ENCODE peak calls at places on chromosome 16, in ten cellular contexts. V is stomach, K is DND-41, R is prostate gland, I is fibroblast of lung, H is heart right ventricle, L is OCI-LY7, X is PC-3, O is lower lobe of right lung, N is mesendoderm. U is an unnamed sample. For H3K36me3, the result is how much of the 10 kb centered on the place peaks cover.

GRCh38 chr16:66740533-66740932 is 10.9 kb downstream of the DYNC1LI2 start:
- DNase-seq in V (peak), O (no peak), N (no peak), H (no peak), X (peak), K (no peak), L (no peak), R (no peak), I (peak), U (no peak)

GRCh38 chr16:70480127-70481105 is 26.0 kb downstream of the FCSK start:
- DNase-seq in V (no peak), X (no peak), O (no peak), H (no peak), I (no peak), N (no peak), R (no peak), L (no peak), K (no peak), U (no peak)

GRCh38 chr16:85103096-85104079 is 8.9 kb downstream of the CIBAR2 start:
- DNase-seq in V (no peak), X (no peak), L (peak), K (no peak), I (no peak), H (no peak), R (no peak), O (no peak), N (no peak), U (no peak)

GRCh38 chr16:85959686-85960085 is 60.7 kb downstream of the IRF8 start:
- DNase-seq in N (no peak), H (no peak), I (no peak), X (no peak), R (no peak), L (no peak), V (no peak), K (no peak), O (no peak), U (no peak)

GRCh38 chr16:31390504-31391043 is 2.6 kb upstream of the ITGAD start:
- DNase-seq in O (no peak), I (no peak), R (no peak), N (no peak), V (no peak), X (no peak), H (no peak), L (no peak), K (no peak), U (no peak)

GRCh38 chr16:89918453-89919347 is at the start of gene MC1R:
- DNase-seq in L (peak), R (no peak), K (no peak), H (no peak), V (no peak), O (no peak), N (peak), I (peak), X (no peak), U (no peak)

GRCh38 chr16:49469323-49469670 is 95.7 kb downstream of the C16orf78 start:
- DNase-seq in R (no peak), O (no peak), V (no peak), X (no peak), L (no peak), K (no peak), H (no peak), N (no peak), I (no peak), U (no peak)

GRCh38 chr16:88960516-88960915 is 16.5 kb downstream of the CBFA2T3 start:
- DNase-seq in O (no peak), L (no peak), I (no peak), K (no peak), V (no peak), H (no peak), X (no peak), N (no peak), R (no peak), U (no peak)

GRCh38 chr16:13077816-13078215 is 176.4 kb downstream of the SHISA9 start:
- DNase-seq in R (no peak), N (no peak), X (no peak), K (no peak), H (no peak), I (no peak), L (no peak), O (no peak), V (no peak), U (no peak)

DNA sequence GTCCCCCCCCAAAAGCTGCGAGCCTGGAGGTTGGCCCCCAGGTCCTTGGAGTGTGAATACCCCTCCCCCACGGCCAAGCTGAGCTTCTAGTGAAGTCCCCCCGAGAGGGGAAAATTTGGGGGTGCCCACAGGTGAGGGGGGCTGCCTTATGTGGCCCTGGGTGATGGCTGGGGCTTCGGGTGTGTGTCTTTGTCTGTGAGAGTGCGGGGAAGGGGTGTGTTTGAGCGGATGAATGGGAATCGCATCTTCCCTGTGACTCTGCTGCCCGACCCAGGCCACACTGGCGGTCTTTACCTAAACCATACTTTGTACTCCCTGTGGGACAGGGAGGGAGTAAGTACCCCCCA is 1.2 kb downstream of the SBK1 start:
- DNase-seq in L (no peak), N (no peak), I (no peak), V (no peak), K (no peak), O (no peak), X (no peak), H (no peak), R (no peak), U (no peak)
- H3K4me3 ChIP-seq in L (no peak), N (peak), I (no peak), V (peak), K (no peak), O (peak), X (peak), H (peak), R (peak), U (peak)

DNA sequence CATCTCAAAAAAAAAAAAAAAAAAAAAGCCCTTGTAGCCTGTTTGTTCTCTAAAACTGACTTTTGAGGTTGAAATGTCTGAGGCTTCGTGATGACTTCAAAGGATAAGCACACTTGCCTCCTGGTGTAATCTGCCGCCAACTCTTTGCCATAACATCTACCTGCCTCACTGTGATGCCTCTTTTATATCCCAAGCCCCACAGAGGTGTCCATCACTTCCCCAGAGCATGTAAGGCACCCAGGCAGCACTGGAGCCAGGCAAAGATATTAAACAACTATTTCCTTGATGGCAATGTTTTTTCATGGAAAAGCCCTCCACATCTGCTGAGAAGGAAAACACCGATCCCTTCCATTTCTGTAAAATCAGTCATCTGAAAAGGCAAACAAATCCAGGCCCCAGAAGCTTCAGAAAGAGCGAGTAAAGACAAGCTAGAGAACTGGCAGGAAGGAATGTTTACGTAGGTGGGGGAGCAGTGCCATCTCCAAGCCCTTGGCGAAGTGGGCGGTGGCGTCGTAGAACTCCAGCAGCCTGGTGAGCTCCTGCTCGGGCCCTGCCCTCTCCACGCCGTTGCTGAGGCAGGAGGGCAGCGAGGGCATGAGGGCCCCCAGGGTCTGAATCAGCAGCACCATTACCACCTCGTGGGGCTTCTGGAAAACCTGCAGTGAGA is 28.6 kb downstream of the COG7 start:
- DNase-seq in N (no peak), V (no peak), R (peak), I (peak), K (no peak), O (peak), X (peak), H (no peak), L (no peak), U (no peak)
- H3K27ac ChIP-seq in N (no peak), V (peak), R (peak), I (peak), K (no peak), O (peak), X (peak), H (peak), L (no peak), U (no peak)

GRCh38 chr16:71920658-71921057 is 25.3 kb downstream of the IST1 start:
- DNase-seq in X (no peak), K (no peak), O (no peak), R (no peak), I (no peak), H (no peak), N (no peak), L (no peak), V (no peak), U (no peak)
- H3K36me3 ChIP-seq in X (half or more), K (half or more), O (half or more), R (under half), I (under half), H (under half), N (under half), L (half or more), V (half or more), U (half or more)

GRCh38 chr16:1990336-1991134 is 765 bp downstream of the SYNGR3 start:
- DNase-seq in R (no peak), O (peak), V (peak), I (no peak), K (no peak), X (no peak), N (peak), H (peak), L (peak), U (no peak)
- H3K4me3 ChIP-seq in R (peak), O (peak), V (peak), I (peak), K (no peak), X (peak), N (peak), H (peak), L (peak), U (peak)

GRCh38 chr16:81639931-81640680 is 139.0 kb upstream of the PLCG2 start:
- DNase-seq in K (no peak), O (no peak), R (no peak), X (no peak), I (no peak), H (no peak), V (no peak), N (no peak), L (no peak), U (no peak)
- H3K27ac ChIP-seq in K (no peak), O (no peak), R (no peak), X (no peak), I (no peak), H (no peak), V (no peak), N (no peak), L (no peak), U (no peak)

DNA sequence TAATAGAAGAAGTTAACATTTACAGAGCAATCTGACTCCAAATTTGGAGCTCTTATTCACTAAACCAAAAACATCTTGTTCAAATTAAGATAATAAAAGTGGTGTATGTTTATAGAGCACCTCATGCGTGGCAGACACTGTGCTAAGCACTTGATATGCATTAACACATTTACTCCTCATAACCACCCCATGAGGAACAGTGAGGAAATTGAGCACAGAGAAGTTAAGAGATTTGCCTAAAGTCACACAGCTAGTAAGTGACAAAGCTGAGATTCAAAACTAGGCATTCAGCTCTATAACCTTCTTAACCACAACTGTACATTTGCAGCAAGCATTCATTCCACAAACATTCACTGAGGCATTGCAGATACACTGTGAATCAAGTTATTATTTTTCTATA is 94.0 kb downstream of the VAT1L start:
- DNase-seq in V (no peak), K (no peak), X (no peak), H (no peak), L (no peak), O (no peak), N (no peak), R (no peak), I (peak), U (no peak)
- H3K36me3 ChIP-seq in V (under half), K (under half), X (under half), H (under half), L (under half), O (under half), N (under half), R (under half), I (under half), U (under half)

GRCh38 chr16:3935921-3936320 is 55.4 kb upstream of the CREBBP start:
- DNase-seq in H (no peak), R (no peak), O (peak), V (no peak), N (no peak), I (no peak), X (no peak), L (no peak), K (no peak), U (no peak)

GRCh38 chr16:3934491-3935185 is 54.1 kb upstream of the CREBBP start:
- DNase-seq in N (no peak), H (no peak), L (no peak), O (peak), R (no peak), I (no peak), X (no peak), V (no peak), K (no peak), U (no peak)

GRCh38 chr16:3938471-3938842 is 57.9 kb upstream of the CREBBP start:
- DNase-seq in O (no peak), L (no peak), X (no peak), I (no peak), H (no peak), K (no peak), R (no peak), N (no peak), V (no peak), U (no peak)

GRCh38 chr16:3937066-3937875 is 56.8 kb upstream of the CREBBP start:
- DNase-seq in O (peak), X (no peak), N (no peak), R (no peak), I (no peak), K (no peak), L (no peak), H (no peak), V (no peak), U (no peak)

GRCh38 chr16:3938843-3939624 is 58.5 kb upstream of the CREBBP start:
- DNase-seq in O (peak), K (peak), R (no peak), V (peak), H (peak), L (peak), N (peak), I (peak), X (peak), U (peak)
- H3K4me3 ChIP-seq in O (peak), K (no peak), R (peak), V (peak), H (peak), L (no peak), N (no peak), I (peak), X (peak), U (no peak)

GRCh38 chr16:8929086-8929748 is 34.5 kb downstream of the USP7 start:
- DNase-seq in R (no peak), K (no peak), H (no peak), I (no peak), L (no peak), X (no peak), V (no peak), O (no peak), N (no peak), U (no peak)
- H3K27ac ChIP-seq in R (no peak), K (no peak), H (no peak), I (no peak), L (no peak), X (no peak), V (no peak), O (no peak), N (no peak), U (no peak)

U was measured in CD4-positive, alpha-beta memory T cell.